ENCODE peak calls at places on chromosomes 5 and 9, in five cellular contexts. One of them, this sample, is unnamed.

GRCh38 chr9:70630971-70631370 is 216.5 kb upstream of the KLF9 start:
- DNase-seq in neural progenitor cell: no peak
- DNase-seq in T-cell: no peak
- DNase-seq in posterior vena cava: no peak
- DNase-seq in NCI-H1092: no peak
- DNase-seq in this sample: no peak

GRCh38 chr5:40674661-40675235 is 5.0 kb upstream of the PTGER4 start:
- DNase-seq in neural progenitor cell: no peak
- DNase-seq in T-cell: no peak
- DNase-seq in posterior vena cava: no peak
- DNase-seq in NCI-H1092: no peak
- DNase-seq in this sample: no peak

GRCh38 chr9:118316831-118317230 is 612.6 kb downstream of the TLR4 start:
- DNase-seq in neural progenitor cell: no peak
- DNase-seq in T-cell: no peak
- DNase-seq in posterior vena cava: no peak
- DNase-seq in NCI-H1092: no peak
- DNase-seq in this sample: no peak

GRCh38 chr5:65837139-65837538 is 89.2 kb upstream of the ERBIN start:
- DNase-seq in neural progenitor cell: no peak
- DNase-seq in T-cell: no peak
- DNase-seq in posterior vena cava: no peak
- DNase-seq in NCI-H1092: no peak
- DNase-seq in this sample: peak; percentile 7

GRCh38 chr9:85421641-85422040 is 320.1 kb downstream of the AGTPBP1 start:
- DNase-seq in neural progenitor cell: no peak
- DNase-seq in T-cell: no peak
- DNase-seq in posterior vena cava: no peak
- DNase-seq in NCI-H1092: no peak
- DNase-seq in this sample: no peak

GRCh38 chr9:70600479-70600878 is 186.0 kb upstream of the KLF9 start:
- DNase-seq in neural progenitor cell: no peak
- DNase-seq in T-cell: no peak
- DNase-seq in posterior vena cava: no peak
- DNase-seq in NCI-H1092: no peak
- DNase-seq in this sample: no peak

GRCh38 chr9:98520221-98520920 is 188.4 kb downstream of the GABBR2 start:
- DNase-seq in neural progenitor cell: no peak
- DNase-seq in T-cell: no peak
- DNase-seq in posterior vena cava: no peak
- DNase-seq in NCI-H1092: no peak
- DNase-seq in this sample: no peak

GRCh38 chr9:4238522-4238921 is 61.3 kb downstream of the GLIS3 start:
- DNase-seq in neural progenitor cell: no peak
- DNase-seq in T-cell: no peak
- DNase-seq in posterior vena cava: no peak
- DNase-seq in NCI-H1092: no peak
- DNase-seq in this sample: peak; percentile 45

GRCh38 chr5:178349607-178350353 is 117.2 kb upstream of the PHYKPL start:
- DNase-seq in neural progenitor cell: no peak
- DNase-seq in T-cell: no peak
- DNase-seq in posterior vena cava: peak; percentile 53
- DNase-seq in NCI-H1092: no peak
- DNase-seq in this sample: no peak

GRCh38 chr9:114929166-114929565 is 1.2 kb downstream of the TNFSF8 start:
- DNase-seq in neural progenitor cell: no peak
- DNase-seq in T-cell: peak; percentile 47
- DNase-seq in posterior vena cava: no peak
- DNase-seq in NCI-H1092: no peak
- DNase-seq in this sample: no peak

GRCh38 chr5:67648201-67648671 is 451.6 kb upstream of the CD180 start:
- DNase-seq in neural progenitor cell: no peak
- DNase-seq in T-cell: no peak
- DNase-seq in posterior vena cava: peak; percentile 93
- DNase-seq in NCI-H1092: peak; percentile 44
- DNase-seq in this sample: no peak

GRCh38 chr5:138696501-138696900 is 56.7 kb upstream of the CTNNA1 start:
- DNase-seq in neural progenitor cell: no peak
- DNase-seq in T-cell: no peak
- DNase-seq in posterior vena cava: no peak
- DNase-seq in NCI-H1092: no peak
- DNase-seq in this sample: peak; percentile 78

GRCh38 chr9:78029601-78030552 is 1.7 kb downstream of the GNAQ start:
- DNase-seq in neural progenitor cell: peak; percentile 53
- DNase-seq in T-cell: no peak
- DNase-seq in posterior vena cava: no peak
- DNase-seq in NCI-H1092: no peak
- DNase-seq in this sample: peak; percentile 48

GRCh38 chr5:95620030-95620869 is at the start of gene GPR150:
- DNase-seq in neural progenitor cell: peak; percentile 76
- DNase-seq in T-cell: peak; percentile 54
- DNase-seq in posterior vena cava: peak; percentile 87
- DNase-seq in NCI-H1092: peak; percentile 32
- DNase-seq in this sample: no peak

GRCh38 chr5:2207966-2208544 is 325.3 kb upstream of the IRX4 start:
- DNase-seq in neural progenitor cell: peak; percentile 87
- DNase-seq in T-cell: no peak
- DNase-seq in posterior vena cava: no peak
- DNase-seq in NCI-H1092: no peak
- DNase-seq in this sample: peak; percentile 39

GRCh38 chr9:89309166-89309565 is 1.8 kb upstream of the CKS2 start:
- DNase-seq in neural progenitor cell: no peak
- DNase-seq in T-cell: no peak
- DNase-seq in posterior vena cava: no peak
- DNase-seq in NCI-H1092: no peak
- DNase-seq in this sample: no peak

GRCh38 chr5:93022770-93023169 is 558.2 kb downstream of the NR2F1-AS1 start:
- DNase-seq in neural progenitor cell: no peak
- DNase-seq in T-cell: no peak
- DNase-seq in posterior vena cava: no peak
- DNase-seq in NCI-H1092: no peak
- DNase-seq in this sample: no peak

GRCh38 chr9:94076557-94076956 is 7.7 kb upstream of the PTPDC1 start:
- DNase-seq in neural progenitor cell: no peak
- DNase-seq in T-cell: no peak
- DNase-seq in posterior vena cava: no peak
- DNase-seq in NCI-H1092: no peak
- DNase-seq in this sample: no peak

GRCh38 chr9:133738039-133738805 is at the start of gene SARDH:
- DNase-seq in neural progenitor cell: peak; percentile 84
- DNase-seq in T-cell: peak; percentile 36
- DNase-seq in posterior vena cava: peak; percentile 89
- DNase-seq in NCI-H1092: peak; percentile 38
- DNase-seq in this sample: no peak

GRCh38 chr5:149434162-149435014 is 55.3 kb upstream of the IL17B start:
- DNase-seq in neural progenitor cell: peak; percentile 81
- DNase-seq in T-cell: peak; percentile 28
- DNase-seq in posterior vena cava: no peak
- DNase-seq in NCI-H1092: peak; percentile 9
- DNase-seq in this sample: peak; percentile 51

GRCh38 chr9:87512321-87512720 is 14.7 kb downstream of the DAPK1 start:
- DNase-seq in neural progenitor cell: no peak
- DNase-seq in T-cell: no peak
- DNase-seq in posterior vena cava: no peak
- DNase-seq in NCI-H1092: peak; percentile 87
- DNase-seq in this sample: no peak

GRCh38 chr5:83636141-83636540 is 84.5 kb downstream of the HAPLN1 start:
- DNase-seq in neural progenitor cell: no peak
- DNase-seq in T-cell: no peak
- DNase-seq in posterior vena cava: no peak
- DNase-seq in NCI-H1092: no peak
- DNase-seq in this sample: no peak

GRCh38 chr5:130571076-130571475 is 594.0 kb downstream of the HINT1 start:
- DNase-seq in neural progenitor cell: no peak
- DNase-seq in T-cell: no peak
- DNase-seq in posterior vena cava: no peak
- DNase-seq in NCI-H1092: no peak
- DNase-seq in this sample: peak; percentile 44

GRCh38 chr9:116693233-116693731 is 6.2 kb downstream of the TRIM32 start:
- DNase-seq in neural progenitor cell: no peak
- DNase-seq in T-cell: no peak
- DNase-seq in posterior vena cava: no peak
- DNase-seq in NCI-H1092: no peak
- DNase-seq in this sample: no peak

GRCh38 chr5:176726746-176727527 is 79.7 kb downstream of the TSPAN17 start:
- DNase-seq in neural progenitor cell: no peak
- DNase-seq in T-cell: no peak
- DNase-seq in posterior vena cava: no peak
- DNase-seq in NCI-H1092: no peak
- DNase-seq in this sample: no peak

GRCh38 chr5:98775962-98776687 is 2.7 kb downstream of the RGMB start:
- DNase-seq in neural progenitor cell: no peak
- DNase-seq in T-cell: no peak
- DNase-seq in posterior vena cava: no peak
- DNase-seq in NCI-H1092: no peak
- DNase-seq in this sample: peak; percentile 92

GRCh38 chr5:74516217-74516636 is 124.3 kb downstream of the ENC1 start:
- DNase-seq in neural progenitor cell: peak; percentile 54
- DNase-seq in T-cell: no peak
- DNase-seq in posterior vena cava: no peak
- DNase-seq in NCI-H1092: no peak
- DNase-seq in this sample: no peak

GRCh38 chr9:136151848-136152542 is 33.3 kb upstream of the TMEM250 start:
- DNase-seq in neural progenitor cell: no peak
- DNase-seq in T-cell: no peak
- DNase-seq in posterior vena cava: no peak
- DNase-seq in NCI-H1092: no peak
- DNase-seq in this sample: no peak

GRCh38 chr9:91663858-91664257 is 240.2 kb upstream of the NFIL3 start:
- DNase-seq in neural progenitor cell: no peak
- DNase-seq in T-cell: no peak
- DNase-seq in posterior vena cava: no peak
- DNase-seq in NCI-H1092: no peak
- DNase-seq in this sample: no peak

GRCh38 chr9:89942643-89943042 is 337.8 kb downstream of the GADD45G start:
- DNase-seq in neural progenitor cell: no peak
- DNase-seq in T-cell: no peak
- DNase-seq in posterior vena cava: no peak
- DNase-seq in NCI-H1092: no peak
- DNase-seq in this sample: no peak

GRCh38 chr5:141611289-141611688 is 7.5 kb downstream of the DIAPH1 start:
- DNase-seq in neural progenitor cell: peak; percentile 42
- DNase-seq in T-cell: no peak
- DNase-seq in posterior vena cava: no peak
- DNase-seq in NCI-H1092: no peak
- DNase-seq in this sample: no peak

This sample was measured in RKO.